ENCODE peak calls at places on chromosomes 6 and 20, in nine cellular contexts. C is AG04450, H is tibial artery, N is thyroid gland, E is AG09309, Z is IMR-90, X is Peyer's patch, Q is cardiac fibroblast, U is fibroblast of lung. W is an unnamed sample.

GRCh38 chr6:78492351-78493010 is 374.9 kb upstream of the IRAK1BP1 start:
- DNase-seq in Z (peak), C (no peak), X (peak), N (no peak), E (no peak), Q (peak), U (peak), H (no peak), W (no peak)

GRCh38 chr20:23273776-23274175 is 76.8 kb upstream of the NXT1 start:
- DNase-seq in Z (no peak), C (no peak), H (no peak), U (no peak), Q (no peak), N (no peak), X (no peak), E (no peak), W (no peak)

GRCh38 chr6:90399970-90400369 is 103.3 kb upstream of the BACH2 start:
- DNase-seq in E (no peak), C (no peak), U (no peak), Q (no peak), X (no peak), N (no peak), Z (no peak), H (no peak), W (no peak)

GRCh38 chr20:64093013-64093503 is 8.9 kb upstream of the LKAAEAR1 start:
- DNase-seq in Q (no peak), H (no peak), X (no peak), C (no peak), N (no peak), Z (no peak), U (no peak), E (no peak), W (no peak)

GRCh38 chr6:167730441-167730840 is 96.3 kb upstream of the AFDN start:
- DNase-seq in N (no peak), Z (no peak), C (no peak), Q (no peak), U (no peak), X (no peak), E (no peak), H (no peak), W (no peak)

GRCh38 chr6:14861491-14861943 is 384.4 kb upstream of the JARID2 start:
- DNase-seq in X (no peak), Q (no peak), H (no peak), N (no peak), Z (no peak), E (no peak), U (no peak), C (no peak), W (no peak)

GRCh38 chr6:156618600-156619205 is 158.5 kb upstream of the ARID1B start:
- DNase-seq in U (peak), X (no peak), C (no peak), E (no peak), N (peak), Z (no peak), Q (no peak), H (no peak), W (no peak)

GRCh38 chr6:156828280-156828703 is 51.1 kb downstream of the ARID1B start:
- DNase-seq in H (no peak), E (peak), Q (peak), U (peak), Z (peak), N (no peak), C (peak), X (no peak), W (no peak)

GRCh38 chr6:3325210-3325609 is 66.5 kb downstream of the PSMG4 start:
- DNase-seq in Z (peak), Q (peak), E (peak), U (peak), X (no peak), N (no peak), C (no peak), H (no peak), W (no peak)

GRCh38 chr6:81656231-81656630 is 96.2 kb downstream of the TENT5A start:
- DNase-seq in Q (no peak), X (no peak), U (no peak), H (no peak), N (no peak), E (no peak), Z (peak), C (no peak), W (no peak)

GRCh38 chr6:157755752-157756411 is 67.2 kb upstream of the SNX9 start:
- DNase-seq in Z (no peak), H (no peak), X (no peak), U (no peak), E (no peak), Q (no peak), C (no peak), N (no peak), W (no peak)

GRCh38 chr20:9112541-9113515 is 43.9 kb downstream of the PLCB4 start:
- DNase-seq in X (no peak), Q (peak), N (peak), H (no peak), U (peak), Z (peak), E (no peak), C (peak), W (no peak)

GRCh38 chr6:1572892-1573291 is 36.8 kb upstream of the FOXC1 start:
- DNase-seq in H (no peak), X (no peak), Q (no peak), N (no peak), E (no peak), U (no peak), Z (no peak), C (no peak), W (no peak)

GRCh38 chr20:17499041-17499440 is 32.1 kb downstream of the BFSP1 start:
- DNase-seq in Z (peak), Q (peak), E (no peak), N (no peak), H (no peak), C (no peak), U (peak), X (no peak), W (no peak)

GRCh38 chr6:67630146-67630545 is 1004.9 kb upstream of the ADGRB3 start:
- DNase-seq in N (no peak), Q (peak), C (peak), Z (peak), U (peak), X (no peak), H (no peak), E (no peak), W (no peak)

GRCh38 chr6:16688984-16689636 is 72.2 kb downstream of the ATXN1 start:
- DNase-seq in X (no peak), Q (peak), N (no peak), C (peak), E (no peak), U (peak), Z (peak), H (no peak), W (no peak)

GRCh38 chr20:59676877-59677140 is 72.5 kb downstream of the PHACTR3 start:
- DNase-seq in C (no peak), X (no peak), Z (no peak), U (no peak), Q (no peak), H (no peak), E (no peak), N (no peak), W (no peak)

GRCh38 chr20:58622671-58623578 is 28.2 kb upstream of the STX16 start:
- DNase-seq in U (peak), N (no peak), Z (peak), C (no peak), H (no peak), E (peak), Q (peak), X (peak), W (no peak)

GRCh38 chr6:107833136-107833535 is 9.0 kb upstream of the SCML4 start:
- DNase-seq in N (no peak), Q (no peak), E (no peak), H (no peak), X (no peak), U (no peak), Z (no peak), C (no peak), W (no peak)

GRCh38 chr20:4375881-4376280 is 345.8 kb upstream of the PRND start:
- DNase-seq in H (no peak), N (no peak), E (no peak), Z (peak), Q (peak), U (peak), C (peak), X (no peak), W (no peak)

GRCh38 chr20:19073584-19074198 is 138.8 kb upstream of the SLC24A3 start:
- DNase-seq in E (no peak), H (no peak), Q (peak), N (no peak), Z (no peak), C (no peak), X (no peak), U (no peak), W (no peak)

GRCh38 chr6:159989882-159990480 is 21.1 kb downstream of the IGF2R start:
- DNase-seq in U (peak), N (no peak), Z (peak), C (no peak), Q (peak), X (no peak), H (no peak), E (no peak), W (no peak)

GRCh38 chr20:22462975-22463914 is 121.1 kb downstream of the FOXA2 start:
- DNase-seq in X (no peak), Q (no peak), H (no peak), Z (no peak), U (no peak), C (no peak), N (no peak), E (no peak), W (no peak)

GRCh38 chr6:23031986-23032385 is 462.6 kb downstream of the HDGFL1 start:
- DNase-seq in X (no peak), U (peak), H (no peak), N (no peak), Q (peak), E (no peak), C (no peak), Z (peak), W (no peak)

GRCh38 chr6:31663961-31664789 is 622 bp downstream of the GPANK1 start:
- DNase-seq in U (peak), H (peak), Q (peak), E (no peak), C (no peak), X (no peak), N (peak), Z (peak), W (no peak)

GRCh38 chr20:63150911-63151531 is 64.9 kb downstream of the YTHDF1 start:
- DNase-seq in Z (no peak), U (no peak), X (no peak), H (no peak), E (no peak), C (no peak), Q (no peak), N (no peak), W (no peak)

GRCh38 chr6:55100729-55101128 is 73.6 kb upstream of the HCRTR2 start:
- DNase-seq in U (no peak), C (no peak), E (no peak), N (peak), H (no peak), Z (no peak), X (no peak), Q (no peak), W (no peak)

GRCh38 chr6:146282837-146283236 is 254.0 kb downstream of the GRM1 start:
- DNase-seq in Z (no peak), C (no peak), X (no peak), H (no peak), N (no peak), U (no peak), E (no peak), Q (no peak), W (no peak)

GRCh38 chr6:48037946-48038345 is 73.1 kb downstream of the PTCHD4 start:
- DNase-seq in H (no peak), Z (no peak), E (no peak), X (no peak), N (no peak), U (no peak), C (no peak), Q (no peak), W (no peak)

GRCh38 chr6:111606620-111607115 is 990 bp upstream of the TRAF3IP2 start:
- DNase-seq in N (no peak), Z (no peak), E (no peak), U (no peak), Q (peak), H (no peak), C (no peak), X (no peak), W (no peak)

GRCh38 chr6:159852877-159853276 is 37.9 kb upstream of the MAS1 start:
- DNase-seq in C (no peak), Q (peak), U (no peak), Z (no peak), E (no peak), N (no peak), H (no peak), X (no peak), W (no peak)

GRCh38 chr6:15628499-15629131 is 34.2 kb downstream of the DTNBP1 start:
- DNase-seq in Z (peak), N (no peak), H (no peak), Q (peak), C (peak), E (peak), X (no peak), U (peak), W (no peak)

GRCh38 chr6:116200619-116201249 is 53.1 kb downstream of the TSPYL4 start:
- DNase-seq in Q (no peak), E (no peak), N (no peak), C (peak), H (no peak), Z (peak), U (peak), X (no peak), W (no peak)

GRCh38 chr6:167893416-167893815 is 66.7 kb downstream of the AFDN start:
- DNase-seq in H (no peak), X (no peak), Q (peak), U (peak), N (no peak), C (no peak), E (no peak), Z (peak), W (no peak)

GRCh38 chr20:34014878-34015277 is 21.2 kb downstream of the RALY start:
- DNase-seq in C (no peak), X (no peak), N (no peak), U (no peak), Z (no peak), E (no peak), H (no peak), Q (no peak), W (no peak)

GRCh38 chr20:8073024-8073832 is 53.7 kb upstream of the TMX4 start:
- DNase-seq in H (no peak), U (peak), X (no peak), Z (peak), E (peak), C (no peak), N (no peak), Q (peak), W (no peak)

GRCh38 chr6:165830761-165831160 is 167.7 kb upstream of the PDE10A start:
- DNase-seq in N (no peak), Z (no peak), X (no peak), E (no peak), H (no peak), U (no peak), C (no peak), Q (no peak), W (no peak)

GRCh38 chr6:98871821-98872220 is 37.4 kb downstream of the POU3F2 start:
- DNase-seq in Q (no peak), E (no peak), U (no peak), Z (no peak), C (no peak), H (no peak), X (no peak), N (no peak), W (no peak)

GRCh38 chr20:38418509-38419204 is 16.5 kb downstream of the SNHG17 start:
- DNase-seq in Z (peak), X (no peak), C (no peak), Q (peak), E (no peak), H (no peak), N (peak), U (peak), W (no peak)

GRCh38 chr20:45649312-45649863 is 18.3 kb upstream of the WFDC9 start:
- DNase-seq in H (no peak), C (no peak), U (no peak), E (no peak), Z (no peak), X (no peak), Q (no peak), N (no peak), W (no peak)
- H3K4me3 ChIP-seq in H (no peak), C (no peak), U (no peak), E (no peak), Z (no peak), X (no peak), Q (no peak), N (no peak), W (no peak)

GRCh38 chr6:84197708-84198107 is 29.7 kb downstream of the CEP162 start:
- DNase-seq in Z (no peak), Q (no peak), X (no peak), C (no peak), H (no peak), E (no peak), U (no peak), N (no peak), W (no peak)
- TF ChIP-seq CTCF in Z (no peak), Q (no peak), X (no peak), C (no peak), H (no peak), E (no peak), U (no peak), N (no peak), W (peak)

DNA sequence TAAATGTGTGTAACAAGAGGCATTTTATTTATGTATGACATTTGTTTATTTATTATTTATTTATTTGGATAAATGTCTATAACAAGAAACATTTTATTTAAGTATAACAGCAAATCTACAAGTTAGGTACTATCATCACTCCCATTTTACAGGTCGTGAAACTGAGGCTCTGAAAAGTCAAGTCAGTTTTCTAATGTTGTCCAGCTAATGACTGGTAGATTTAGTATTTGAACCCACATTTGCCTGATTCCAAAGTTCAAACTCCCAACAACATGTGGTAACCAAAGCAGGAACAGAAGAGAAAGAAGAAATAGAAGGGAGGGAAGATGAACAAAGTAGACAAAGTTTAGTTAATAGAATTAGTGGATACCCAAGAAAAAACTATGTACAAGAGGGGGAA is 32.9 kb downstream of the BCAS1 start:
- DNase-seq in X (no peak), C (no peak), N (no peak), U (no peak), E (no peak), Z (no peak), H (no peak), Q (no peak), W (no peak)
- H3K4me3 ChIP-seq in X (no peak), C (no peak), N (no peak), U (no peak), E (no peak), Z (no peak), H (no peak), Q (no peak), W (no peak)

GRCh38 chr6:18990313-18990978 is 603.3 kb downstream of the RNF144B start:
- DNase-seq in Z (peak), X (peak), E (no peak), C (no peak), Q (peak), N (peak), H (no peak), U (peak), W (peak)
- TF ChIP-seq CTCF in Z (peak), X (no peak), E (peak), C (peak), Q (peak), N (peak), H (peak), U (peak), W (peak)

DNA sequence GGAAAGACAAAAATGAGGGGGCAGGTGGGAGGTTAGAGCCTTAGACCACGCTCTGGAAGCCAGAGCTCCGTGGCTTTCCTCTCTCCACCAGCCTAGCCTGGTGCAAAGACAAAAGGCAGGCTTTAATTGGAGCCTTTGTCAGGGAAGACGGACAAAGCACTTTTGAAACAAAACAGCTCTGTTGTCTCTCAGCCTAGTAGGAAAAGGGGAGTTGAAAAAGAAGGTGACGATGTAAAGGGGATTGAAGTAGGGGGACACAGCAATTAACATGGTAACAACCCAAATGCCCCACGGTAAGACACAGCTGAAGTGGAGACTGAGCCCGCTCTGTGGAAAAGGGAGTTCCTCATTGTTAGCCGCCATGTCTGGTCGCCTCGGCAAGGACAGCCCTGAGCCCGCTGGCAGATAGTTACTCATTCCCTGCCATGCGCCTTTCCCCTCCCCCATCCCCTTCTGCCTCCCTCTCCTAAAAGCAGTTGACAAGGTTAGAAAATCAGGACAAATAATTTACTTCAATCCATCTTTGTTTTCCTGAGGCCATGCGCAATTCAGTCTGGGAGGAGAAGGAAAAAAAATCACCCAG is 93.0 kb downstream of the TCP11 start:
- DNase-seq in U (peak), X (peak), Q (no peak), E (no peak), N (no peak), H (peak), Z (no peak), C (no peak), W (no peak)
- H3K4me3 ChIP-seq in U (no peak), X (no peak), Q (no peak), E (no peak), N (no peak), H (no peak), Z (no peak), C (no peak), W (no peak)

W was measured in LNCaP clone FGC.